ENCODE peak calls at places on chromosomes 13 and 19, in five cellular contexts. T, V, W, O and L are unnamed samples.

GRCh38 chr13:34462843-34463242 is 479.2 kb upstream of the NBEA start:
- DNase-seq in T (no peak), V (no peak), W (peak), O (no peak), L (no peak)

GRCh38 chr19:50258918-50259372 is 55.5 kb downstream of the MYH14 start:
- DNase-seq in T (no peak), V (no peak), W (peak), O (peak), L (no peak)

GRCh38 chr13:20190481-20191310 is 2.0 kb downstream of the GJB2 start:
- DNase-seq in T (no peak), V (no peak), W (no peak), O (no peak), L (no peak)

GRCh38 chr13:84400711-84401110 is 518.4 kb upstream of the SLITRK1 start:
- DNase-seq in T (no peak), V (no peak), W (no peak), O (no peak), L (no peak)

GRCh38 chr19:3551808-3552095 is 5.6 kb downstream of the MFSD12 start:
- DNase-seq in T (no peak), V (no peak), W (no peak), O (no peak), L (no peak)

GRCh38 chr19:13964776-13965175 is 12.5 kb downstream of the DCAF15 start:
- DNase-seq in T (no peak), V (no peak), W (no peak), O (no peak), L (no peak)

GRCh38 chr13:44108345-44108858 is 228.7 kb downstream of the LACC1 start:
- DNase-seq in T (no peak), V (no peak), W (peak), O (no peak), L (no peak)

GRCh38 chr13:68627377-68627776 is 1397.2 kb upstream of the PCDH9 start:
- DNase-seq in T (no peak), V (no peak), W (no peak), O (no peak), L (no peak)

GRCh38 chr13:30169442-30169841 is 137.9 kb downstream of the KATNAL1 start:
- DNase-seq in T (no peak), V (no peak), W (no peak), O (no peak), L (no peak)